ENCODE peak calls at places on chromosomes 13 and 19, in seven cellular contexts. One of them, this sample, is unnamed.

GRCh38 chr19:30086916-30087315 is 144.9 kb downstream of the URI1 start:
- DNase-seq in NCI-H2171: no peak
- DNase-seq in putamen: no peak
- DNase-seq in right cardiac atrium: no peak
- DNase-seq in brain pericyte: no peak
- DNase-seq in natural killer cell: no peak
- DNase-seq in neural crest cell: no peak
- DNase-seq in this sample: no peak

GRCh38 chr13:24563087-24563486 is 50.5 kb upstream of the PARP4 start:
- DNase-seq in natural killer cell: no peak
- DNase-seq in putamen: no peak
- DNase-seq in right cardiac atrium: no peak
- DNase-seq in brain pericyte: no peak
- DNase-seq in neural crest cell: no peak
- DNase-seq in NCI-H2171: no peak
- DNase-seq in this sample: no peak

GRCh38 chr13:21427741-21428140 is 31.4 kb downstream of the ZDHHC20 start:
- DNase-seq in putamen: no peak
- DNase-seq in NCI-H2171: no peak
- DNase-seq in neural crest cell: no peak
- DNase-seq in right cardiac atrium: no peak
- DNase-seq in brain pericyte: no peak
- DNase-seq in natural killer cell: no peak
- DNase-seq in this sample: no peak

GRCh38 chr13:24254151-24254810 is 55.1 kb upstream of the C1QTNF9 start:
- DNase-seq in neural crest cell: no peak
- DNase-seq in natural killer cell: peak; percentile 55
- DNase-seq in putamen: no peak
- DNase-seq in NCI-H2171: no peak
- DNase-seq in brain pericyte: no peak
- DNase-seq in right cardiac atrium: peak; percentile 63
- DNase-seq in this sample: no peak

GRCh38 chr13:24217601-24218281 is 57.2 kb downstream of the SPATA13 start:
- DNase-seq in natural killer cell: no peak
- DNase-seq in right cardiac atrium: no peak
- DNase-seq in neural crest cell: no peak
- DNase-seq in NCI-H2171: no peak
- DNase-seq in brain pericyte: no peak
- DNase-seq in putamen: no peak
- DNase-seq in this sample: peak; percentile 55

GRCh38 chr19:51798958-51799310 is 4.0 kb downstream of the FPR3 start:
- DNase-seq in NCI-H2171: no peak
- DNase-seq in natural killer cell: no peak
- DNase-seq in neural crest cell: no peak
- DNase-seq in putamen: no peak
- DNase-seq in right cardiac atrium: peak; percentile 76
- DNase-seq in brain pericyte: no peak
- DNase-seq in this sample: no peak

GRCh38 chr19:39941615-39942507 is 7.4 kb upstream of the FCGBP start:
- DNase-seq in right cardiac atrium: no peak
- DNase-seq in brain pericyte: no peak
- DNase-seq in neural crest cell: no peak
- DNase-seq in NCI-H2171: no peak
- DNase-seq in putamen: peak; percentile 25
- DNase-seq in natural killer cell: peak; percentile 49
- DNase-seq in this sample: peak; percentile 62

GRCh38 chr13:91647361-91647970 is 249.0 kb downstream of the GPC5 start:
- DNase-seq in right cardiac atrium: no peak
- DNase-seq in natural killer cell: no peak
- DNase-seq in brain pericyte: no peak
- DNase-seq in NCI-H2171: no peak
- DNase-seq in putamen: no peak
- DNase-seq in neural crest cell: peak; percentile 14
- DNase-seq in this sample: no peak

GRCh38 chr13:30791354-30791921 is 56.1 kb downstream of the ALOX5AP start:
- DNase-seq in natural killer cell: no peak
- DNase-seq in putamen: no peak
- DNase-seq in NCI-H2171: no peak
- DNase-seq in brain pericyte: peak; percentile 84
- DNase-seq in neural crest cell: no peak
- DNase-seq in right cardiac atrium: peak; percentile 83
- DNase-seq in this sample: no peak

GRCh38 chr13:43804461-43805070 is 17.8 kb upstream of the ENOX1 start:
- DNase-seq in brain pericyte: peak; percentile 58
- DNase-seq in right cardiac atrium: no peak
- DNase-seq in natural killer cell: no peak
- DNase-seq in neural crest cell: peak; percentile 42
- DNase-seq in NCI-H2171: peak; percentile 43
- DNase-seq in putamen: peak; percentile 83
- DNase-seq in this sample: peak; percentile 88

GRCh38 chr19:18294467-18294864 is 13.0 kb upstream of the JUND start:
- DNase-seq in brain pericyte: no peak
- DNase-seq in right cardiac atrium: peak; percentile 79
- DNase-seq in putamen: no peak
- DNase-seq in neural crest cell: no peak
- DNase-seq in natural killer cell: peak; percentile 79
- DNase-seq in NCI-H2171: peak; percentile 42
- DNase-seq in this sample: no peak

This sample was measured in globus pallidus.